ENCODE peak calls at places on chromosomes 5 and 9, in seven cellular contexts. J, L, W, Y, X, M and R are unnamed samples.

GRCh38 chr5:181190711-181191525 is 14.1 kb downstream of the TRIM7 start:
- ATAC-seq in J (peak), L (peak), W (peak), Y (peak), X (peak), M (peak), R (peak)

GRCh38 chr9:99299214-99300102 is 77.4 kb downstream of the SEC61B start:
- ATAC-seq in J (no peak), L (no peak), W (no peak), Y (no peak), X (peak), M (peak), R (no peak)

GRCh38 chr5:108461628-108462367 is 79.9 kb upstream of the FBXL17 start:
- ATAC-seq in J (no peak), L (no peak), W (no peak), Y (no peak), X (peak), M (no peak), R (no peak)

GRCh38 chr9:8241201-8241600 is 441.6 kb upstream of the DMAC1 start:
- ATAC-seq in J (no peak), L (no peak), W (no peak), Y (no peak), X (no peak), M (no peak), R (no peak)

GRCh38 chr5:95817430-95817829 is 5.1 kb downstream of the GLRX start:
- ATAC-seq in J (peak), L (peak), W (peak), Y (no peak), X (no peak), M (no peak), R (peak)

GRCh38 chr5:56060276-56061110 is 65.7 kb upstream of the IL6ST start:
- ATAC-seq in J (peak), L (peak), W (no peak), Y (no peak), X (no peak), M (no peak), R (peak)

GRCh38 chr5:171158581-171158980 is 150.5 kb upstream of the TLX3 start:
- ATAC-seq in J (no peak), L (no peak), W (no peak), Y (no peak), X (no peak), M (no peak), R (no peak)

GRCh38 chr5:132013006-132013689 is 1.7 kb upstream of the ACSL6 start:
- ATAC-seq in J (no peak), L (no peak), W (no peak), Y (no peak), X (no peak), M (no peak), R (no peak)

GRCh38 chr5:139117342-139117884 is 80.8 kb downstream of the SIL1 start:
- ATAC-seq in J (no peak), L (no peak), W (no peak), Y (no peak), X (no peak), M (peak), R (no peak)

GRCh38 chr9:69805962-69806633 is 14.5 kb upstream of the CFAP95 start:
- ATAC-seq in J (no peak), L (no peak), W (no peak), Y (peak), X (no peak), M (no peak), R (no peak)

GRCh38 chr9:105341784-105342183 is 97.3 kb downstream of the SLC44A1 start:
- ATAC-seq in J (peak), L (peak), W (no peak), Y (peak), X (peak), M (no peak), R (peak)

GRCh38 chr9:137070906-137071275 is 534 bp upstream of the SAPCD2 start:
- ATAC-seq in J (no peak), L (no peak), W (no peak), Y (peak), X (peak), M (peak), R (no peak)

GRCh38 chr5:108615216-108615615 is 132.5 kb upstream of the FER start:
- ATAC-seq in J (no peak), L (no peak), W (no peak), Y (no peak), X (no peak), M (no peak), R (no peak)

GRCh38 chr9:107644774-107645463 is 155.3 kb upstream of the KLF4 start:
- ATAC-seq in J (no peak), L (no peak), W (no peak), Y (peak), X (no peak), M (no peak), R (no peak)

GRCh38 chr5:126972062-126972895 is 58.1 kb downstream of the MARCHF3 start:
- ATAC-seq in J (peak), L (peak), W (peak), Y (peak), X (no peak), M (peak), R (peak)